ENCODE peak calls at places on chromosomes 3 and 15, in four cellular contexts. Q, I, K and O are unnamed samples.

GRCh38 chr3:34439796-34440195 is 641.4 kb downstream of the PDCD6IP start:
- DNase-seq in Q (no peak), I (no peak), K (no peak), O (no peak)

GRCh38 chr15:52440414-52440813 is 88.3 kb downstream of the MYO5A start:
- DNase-seq in Q (no peak), I (no peak), K (peak; percentile 68), O (no peak)

GRCh38 chr3:194824676-194825075 is 139.0 kb downstream of the FAM43A start:
- DNase-seq in Q (no peak), I (peak; percentile 86), K (peak; percentile 70), O (no peak)

GRCh38 chr15:35867371-35867770 is 321.4 kb upstream of the DPH6 start:
- DNase-seq in Q (no peak), I (no peak), K (no peak), O (no peak)

GRCh38 chr3:45223889-45224730 is 2.0 kb downstream of the TMEM158 start:
- DNase-seq in Q (no peak), I (no peak), K (peak; percentile 87), O (no peak)

GRCh38 chr3:140922634-140923033 is 19.0 kb upstream of the SLC25A36 start:
- DNase-seq in Q (no peak), I (no peak), K (peak; percentile 39), O (no peak)

GRCh38 chr3:13229291-13229949 is 156.2 kb upstream of the IQSEC1 start:
- DNase-seq in Q (no peak), I (peak; percentile 21), K (peak; percentile 92), O (no peak)

GRCh38 chr3:40464339-40465110 is 7.4 kb downstream of the RPL14 start:
- DNase-seq in Q (no peak), I (no peak), K (no peak), O (no peak)

GRCh38 chr3:16060358-16060852 is 114.1 kb upstream of the GALNT15 start:
- DNase-seq in Q (no peak), I (peak; percentile 57), K (peak; percentile 99), O (no peak)

GRCh38 chr3:39513801-39514369 is 46.4 kb downstream of the MOBP start:
- DNase-seq in Q (no peak), I (no peak), K (no peak), O (no peak)

GRCh38 chr3:127889461-127889863 is 25.6 kb upstream of the KBTBD12 start:
- DNase-seq in Q (no peak), I (no peak), K (no peak), O (no peak)

GRCh38 chr15:25830844-25831443 is 32.2 kb downstream of the ATP10A start:
- DNase-seq in Q (no peak), I (peak; percentile 67), K (peak; percentile 80), O (no peak)

GRCh38 chr3:71132995-71133730 is 450.4 kb downstream of the FOXP1 start:
- DNase-seq in Q (no peak), I (no peak), K (no peak), O (no peak)

GRCh38 chr15:62901087-62901486 is 141.5 kb upstream of the TPM1 start:
- DNase-seq in Q (no peak), I (peak; percentile 55), K (no peak), O (no peak)

GRCh38 chr3:46719735-46720271 is 2.1 kb upstream of the PRSS50 start:
- DNase-seq in Q (no peak), I (no peak), K (no peak), O (no peak)

GRCh38 chr3:8885806-8886205 is 77.5 kb downstream of the RAD18 start:
- DNase-seq in Q (no peak), I (no peak), K (no peak), O (no peak)

GRCh38 chr15:22806156-22806555 is 19.7 kb downstream of the NIPA1 start:
- DNase-seq in Q (no peak), I (no peak), K (no peak), O (no peak)

GRCh38 chr3:167684389-167684993 is 30.7 kb upstream of the WDR49 start:
- DNase-seq in Q (no peak), I (no peak), K (peak; percentile 89), O (no peak)

GRCh38 chr15:100863406-100864198 is 16.0 kb upstream of the ALDH1A3 start:
- DNase-seq in Q (no peak), I (peak; percentile 79), K (no peak), O (peak; percentile 50)

GRCh38 chr3:88093266-88093665 is 34.2 kb downstream of the ZNF654 start:
- DNase-seq in Q (no peak), I (no peak), K (no peak), O (no peak)

GRCh38 chr3:13785853-13786455 is 93.9 kb downstream of the WNT7A start:
- DNase-seq in Q (peak; percentile 4), I (no peak), K (no peak), O (no peak)

GRCh38 chr3:138197545-138197944 is 10.4 kb downstream of the ARMC8 start:
- DNase-seq in Q (no peak), I (no peak), K (no peak), O (no peak)

GRCh38 chr3:37937156-37937555 is 53.4 kb upstream of the VILL start:
- DNase-seq in Q (no peak), I (no peak), K (no peak), O (no peak)

GRCh38 chr3:133474251-133474801 is 74.5 kb downstream of the BFSP2 start:
- DNase-seq in Q (no peak), I (peak; percentile 60), K (no peak), O (peak; percentile 57)

GRCh38 chr3:151567477-151567876 is 106.6 kb upstream of the IGSF10 start:
- DNase-seq in Q (no peak), I (no peak), K (no peak), O (no peak)

GRCh38 chr3:194573680-194574437 is 59.4 kb downstream of the TMEM44 start:
- DNase-seq in Q (no peak), I (peak; percentile 68), K (peak; percentile 49), O (no peak)

GRCh38 chr3:64244011-64244942 is 19.0 kb upstream of the PRICKLE2 start:
- DNase-seq in Q (no peak), I (no peak), K (peak; percentile 40), O (no peak)

GRCh38 chr3:169769287-169770181 is at the start of gene ACTRT3:
- DNase-seq in Q (peak; percentile 83), I (peak; percentile 81), K (peak; percentile 57), O (peak; percentile 66)

GRCh38 chr3:33060609-33061337 is 36.2 kb downstream of the GLB1 start:
- DNase-seq in Q (no peak), I (no peak), K (no peak), O (no peak)
- H3K4me1 ChIP-seq in Q (peaks cover 8% of the 10 kb centered on the region), I (no peaks in the 10 kb centered on the region), K (no peaks in the 10 kb centered on the region), O (peaks cover 8% of the 10 kb centered on the region)

GRCh38 chr3:119420196-119420595 is 43.2 kb downstream of the TMEM39A start:
- DNase-seq in Q (no peak), I (no peak), K (peak; percentile 41), O (no peak)
- TF ChIP-seq CTCF in Q (no peak), I (no peak), K (peak; percentile 57), O (no peak)

GRCh38 chr3:172216267-172216666 is 176.9 kb downstream of the FNDC3B start:
- DNase-seq in Q (no peak), I (no peak), K (no peak), O (no peak)

GRCh38 chr3:172217877-172218276 is 178.5 kb downstream of the FNDC3B start:
- DNase-seq in Q (no peak), I (no peak), K (peak; percentile 50), O (no peak)

GRCh38 chr3:172219750-172220149 is 180.4 kb downstream of the FNDC3B start:
- DNase-seq in Q (no peak), I (no peak), K (no peak), O (no peak)

GRCh38 chr3:172216843-172217404 is 177.5 kb downstream of the FNDC3B start:
- DNase-seq in Q (no peak), I (no peak), K (no peak), O (no peak)

GRCh38 chr3:172218350-172219323 is 179.3 kb downstream of the FNDC3B start:
- DNase-seq in Q (no peak), I (no peak), K (no peak), O (no peak)
- H3K4me1 ChIP-seq in Q (peaks cover 57% of the 10 kb centered on the region), I (peaks cover 34% of the 10 kb centered on the region), K (peaks cover 41% of the 10 kb centered on the region), O (peaks cover 13% of the 10 kb centered on the region)

GRCh38 chr15:57667171-57667924 is 39.2 kb upstream of the POLR2M start:
- DNase-seq in Q (no peak), I (no peak), K (peak; percentile 65), O (no peak)
- TF ChIP-seq CTCF in Q (peak; percentile 48), I (peak; percentile 12), K (peak; percentile 63), O (peak; percentile 20)

DNA sequence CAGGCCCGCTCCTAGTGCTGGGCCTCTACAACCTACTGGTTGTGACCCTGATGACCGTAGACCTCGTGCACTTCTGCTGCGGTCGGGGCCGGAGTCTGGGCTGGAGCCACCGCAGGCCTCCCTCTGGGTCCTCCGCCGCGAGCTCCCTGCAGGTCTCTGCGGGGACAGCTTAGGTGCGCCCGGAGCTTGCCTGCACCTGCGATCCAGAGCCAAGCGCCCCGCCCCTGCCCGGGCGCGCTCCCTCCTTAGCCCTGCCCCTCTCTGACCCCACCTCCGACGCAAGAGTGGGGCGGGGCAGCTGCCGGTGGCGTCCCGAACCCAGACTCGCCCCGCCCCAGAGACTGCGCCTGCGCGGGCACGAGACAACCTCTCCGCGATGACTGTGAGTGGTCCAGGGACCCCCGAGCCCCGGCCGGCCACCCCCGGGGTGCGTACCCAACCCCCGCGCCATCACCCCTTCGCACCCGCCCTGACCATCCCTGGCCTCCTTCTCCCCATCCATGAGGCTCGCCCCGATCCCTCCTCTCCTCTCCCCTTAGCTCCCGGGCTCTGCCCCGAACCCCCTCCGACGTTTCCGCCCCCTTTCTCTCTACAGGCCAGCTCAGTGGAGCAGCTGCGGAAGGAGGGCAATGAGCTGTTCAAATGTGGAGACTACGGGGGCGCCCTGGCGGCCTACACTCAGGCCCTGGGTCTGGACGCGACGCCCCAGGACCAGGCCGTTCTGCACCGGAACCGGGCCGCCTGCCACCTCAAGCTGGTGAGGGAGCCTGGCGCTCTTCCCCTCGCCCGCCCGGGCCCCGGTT is at the start of gene UNC45A:
- DNase-seq in Q (peak; percentile 95), I (peak; percentile 94), K (peak; percentile 94), O (peak; percentile 99)
- H3K4me1 ChIP-seq in Q (peaks cover 49% of the 10 kb centered on the region), I (peaks cover 32% of the 10 kb centered on the region), K (peaks cover 33% of the 10 kb centered on the region), O (peaks cover 63% of the 10 kb centered on the region)